ENCODE peak calls at places on chromosomes 16 and 17, in ten cellular contexts. S, M, F, R, I, X, U, P, C and Y are unnamed samples. For H3K9me3, the result is how much of the 10 kb centered on the place peaks cover.

GRCh38 chr17:44787271-44787940 is 28.6 kb downstream of the ADAM11 start:
- DNase-seq in I (no peak), U (no peak), C (no peak), F (no peak), S (peak), X (no peak), P (no peak), M (no peak), R (no peak), Y (peak)

GRCh38 chr16:79415983-79416641 is 184.4 kb downstream of the MAF start:
- DNase-seq in P (no peak), U (no peak), M (no peak), I (no peak), F (no peak), R (peak), X (no peak), S (no peak), C (no peak), Y (no peak)

GRCh38 chr17:81108220-81108619 is 57.1 kb upstream of the PVALEF start:
- DNase-seq in U (no peak), X (no peak), I (no peak), F (no peak), C (no peak), S (no peak), R (no peak), P (no peak), M (no peak), Y (no peak)

GRCh38 chr17:33628500-33629336 is 335.6 kb upstream of the ASIC2 start:
- DNase-seq in X (no peak), M (no peak), P (no peak), S (no peak), C (no peak), U (peak), F (no peak), R (no peak), I (no peak), Y (no peak)

GRCh38 chr16:23302045-23302956 is at the start of gene SCNN1B:
- DNase-seq in I (no peak), R (no peak), C (peak), U (no peak), S (peak), P (no peak), M (peak), F (no peak), X (no peak), Y (no peak)

GRCh38 chr17:2965621-2966275 is 97.7 kb downstream of the OR1D5 start:
- DNase-seq in I (no peak), P (no peak), S (no peak), X (peak), M (peak), F (no peak), C (peak), R (peak), U (no peak), Y (no peak)

GRCh38 chr17:34499576-34499975 is 79.8 kb upstream of the TMEM132E start:
- DNase-seq in C (no peak), U (no peak), S (no peak), F (no peak), R (no peak), M (no peak), P (no peak), I (no peak), X (peak), Y (no peak)

GRCh38 chr17:1754430-1755112 is 7.3 kb upstream of the SERPINF1 start:
- DNase-seq in I (no peak), M (no peak), U (no peak), P (no peak), S (no peak), F (no peak), X (no peak), C (no peak), R (no peak), Y (no peak)

GRCh38 chr17:31495049-31495885 is 103.8 kb downstream of the RAB11FIP4 start:
- DNase-seq in I (no peak), X (no peak), P (no peak), F (no peak), C (peak), M (no peak), R (no peak), S (peak), U (no peak), Y (peak)

GRCh38 chr17:41977991-41978390 is 11.4 kb downstream of the CNP start:
- DNase-seq in U (no peak), P (no peak), M (peak), C (peak), R (no peak), I (no peak), X (no peak), S (no peak), F (no peak), Y (peak)

GRCh38 chr17:62859146-62859545 is 51.0 kb upstream of the MARCHF10 start:
- DNase-seq in S (no peak), I (peak), F (no peak), R (no peak), X (peak), C (no peak), U (no peak), P (no peak), M (no peak), Y (no peak)

GRCh38 chr17:68640601-68641000 is 39.4 kb upstream of the FAM20A start:
- DNase-seq in M (no peak), P (no peak), F (no peak), I (no peak), R (no peak), S (no peak), U (no peak), C (no peak), X (no peak), Y (no peak)

GRCh38 chr16:3938471-3938842 is 57.9 kb upstream of the CREBBP start:
- DNase-seq in S (no peak), M (no peak), U (no peak), P (no peak), X (no peak), R (no peak), F (no peak), I (no peak), C (no peak), Y (no peak)

GRCh38 chr17:13753151-13753550 is 151.4 kb upstream of the HS3ST3A1 start:
- DNase-seq in F (no peak), M (no peak), S (no peak), P (no peak), U (no peak), I (no peak), C (no peak), R (no peak), X (no peak), Y (no peak)

GRCh38 chr16:89009343-89010209 is 32.6 kb upstream of the CBFA2T3 start:
- DNase-seq in R (peak), F (no peak), I (no peak), P (no peak), C (peak), X (no peak), M (no peak), S (no peak), U (no peak), Y (peak)

GRCh38 chr16:23374721-23375120 is 72.6 kb downstream of the SCNN1B start:
- DNase-seq in S (peak), F (no peak), C (peak), M (no peak), P (no peak), R (no peak), X (no peak), U (no peak), I (no peak), Y (peak)

GRCh38 chr17:11553135-11553534 is 45.1 kb upstream of the DNAH9 start:
- DNase-seq in F (no peak), C (no peak), U (no peak), S (no peak), P (no peak), R (no peak), M (no peak), X (no peak), I (no peak), Y (no peak)

GRCh38 chr17:63439682-63440081 is 6.4 kb downstream of the CYB561 start:
- DNase-seq in I (no peak), M (no peak), U (no peak), F (peak), P (no peak), C (no peak), X (peak), S (no peak), R (no peak), Y (no peak)

GRCh38 chr17:68718924-68719323 is 117.8 kb upstream of the FAM20A start:
- DNase-seq in F (no peak), U (no peak), I (no peak), P (no peak), C (no peak), S (no peak), X (no peak), R (no peak), M (no peak), Y (no peak)

GRCh38 chr17:45385331-45385997 is 47.2 kb downstream of the ARHGAP27 start:
- DNase-seq in R (peak), P (peak), X (peak), S (peak), U (peak), M (peak), F (peak), I (peak), C (peak), Y (peak)

GRCh38 chr16:84700518-84701277 is 898 bp downstream of the USP10 start:
- DNase-seq in F (peak), U (no peak), X (peak), M (peak), P (no peak), I (no peak), S (peak), R (no peak), C (peak), Y (no peak)

GRCh38 chr17:40582328-40582901 is 17.1 kb upstream of the CCR7 start:
- DNase-seq in U (peak), P (no peak), X (no peak), I (peak), M (peak), R (no peak), F (no peak), C (peak), S (no peak), Y (peak)

GRCh38 chr17:14297161-14297851 is 3.6 kb upstream of the HS3ST3B1 start:
- DNase-seq in R (no peak), I (no peak), P (peak), U (peak), M (no peak), X (no peak), S (no peak), C (no peak), F (no peak), Y (peak)

GRCh38 chr16:23148513-23149266 is 562 bp downstream of the USP31 start:
- DNase-seq in F (peak), S (peak), R (peak), I (peak), C (peak), X (peak), U (peak), P (peak), M (peak), Y (peak)

GRCh38 chr17:42519546-42520444 is 16.2 kb upstream of the NAGLU start:
- DNase-seq in X (peak), I (peak), U (peak), M (peak), R (peak), C (peak), S (peak), F (peak), P (peak), Y (peak)

GRCh38 chr16:80931985-80932720 is 74.5 kb downstream of the CMC2 start:
- DNase-seq in P (peak), M (peak), R (peak), X (peak), U (peak), F (peak), S (peak), I (peak), C (peak), Y (no peak)
- TF ChIP-seq CTCF in P (peak), M (no peak), R (no peak), X (no peak), U (no peak), F (no peak), S (no peak), I (no peak), C (no peak), Y (no peak)

DNA sequence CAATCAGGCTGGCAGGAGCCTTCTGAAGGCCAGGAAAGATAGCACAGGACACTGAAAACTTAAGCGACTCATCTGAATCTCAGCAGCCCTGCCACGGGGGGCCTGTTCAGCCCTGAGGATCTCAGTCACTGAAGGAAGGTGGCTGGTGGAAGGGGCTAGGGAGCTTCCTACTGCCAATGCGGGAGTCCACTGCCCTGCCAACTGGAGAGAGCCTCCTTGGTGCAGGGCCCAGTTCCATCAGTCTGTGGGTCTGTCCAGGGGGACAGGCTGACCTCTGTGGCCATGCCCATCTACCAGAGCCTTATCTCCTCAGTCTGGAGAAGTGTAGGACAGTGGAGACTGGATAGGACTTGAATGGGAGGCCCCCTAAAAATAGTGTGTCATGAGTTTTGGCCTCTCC is 1851.6 kb downstream of the TP53TG3F start:
- DNase-seq in X (no peak), U (no peak), R (no peak), F (no peak), S (no peak), P (no peak), I (no peak), M (no peak), C (no peak), Y (no peak)
- H3K9me3 ChIP-seq in X (under half), U (under half), R (under half), F (under half), S (under half), P (half or more), I (under half), M (under half), C (under half), Y (half or more)

DNA sequence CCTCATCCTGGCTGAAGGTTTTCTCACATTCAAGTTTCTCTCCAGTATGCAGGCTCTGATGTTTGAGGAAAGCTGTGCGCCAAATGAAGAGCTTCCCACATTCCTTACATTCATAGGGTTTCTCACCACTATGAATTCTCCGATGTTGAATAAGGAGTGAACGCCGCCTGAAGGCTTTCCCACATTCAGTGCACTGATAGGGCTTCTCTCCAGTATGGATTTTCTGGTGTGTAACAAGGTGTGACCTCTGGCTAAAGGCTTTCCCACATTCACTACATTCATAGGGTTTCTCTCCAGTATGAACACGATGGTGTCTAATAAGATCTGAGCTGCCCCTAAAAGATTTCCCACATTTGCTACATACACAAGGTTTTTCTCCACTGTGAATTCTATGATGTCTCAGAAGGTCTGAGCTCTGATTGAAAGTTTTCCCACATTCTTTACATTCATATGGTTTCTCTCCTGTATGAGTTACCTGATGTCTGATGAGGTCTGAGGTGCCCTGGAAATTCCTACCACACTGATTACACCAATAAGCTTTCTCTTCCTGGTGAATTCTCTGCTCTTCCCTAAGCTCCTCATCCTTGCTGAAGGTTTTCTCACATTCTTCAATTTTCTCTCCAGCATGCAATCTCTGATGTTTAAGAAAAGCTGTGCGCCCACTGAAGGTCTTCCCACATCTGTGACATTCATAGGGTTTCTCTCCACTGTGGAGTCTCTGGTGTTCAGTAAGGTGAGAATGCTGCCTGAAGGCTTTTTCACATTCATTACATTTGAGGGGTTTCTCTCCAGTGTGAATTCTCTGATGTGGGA is 8.9 kb downstream of the ZNF594 start:
- DNase-seq in P (no peak), F (no peak), I (no peak), C (no peak), U (no peak), S (no peak), R (no peak), M (no peak), X (no peak), Y (no peak)
- H3K4me3 ChIP-seq in P (no peak), F (no peak), I (no peak), C (no peak), U (no peak), S (no peak), R (no peak), M (no peak), X (no peak), Y (no peak)

GRCh38 chr17:72590882-72591499 is 470.2 kb downstream of the SOX9 start:
- DNase-seq in X (no peak), P (no peak), U (no peak), I (no peak), F (no peak), R (no peak), M (no peak), C (no peak), S (peak), Y (no peak)

GRCh38 chr17:72592242-72592966 is 471.6 kb downstream of the SOX9 start:
- DNase-seq in X (peak), M (peak), P (peak), S (peak), F (peak), I (no peak), C (peak), U (peak), R (no peak), Y (no peak)

GRCh38 chr17:72591500-72592241 is 470.9 kb downstream of the SOX9 start:
- DNase-seq in C (no peak), F (no peak), S (peak), U (no peak), X (no peak), R (no peak), M (no peak), P (peak), I (no peak), Y (no peak)

GRCh38 chr17:72592967-72593325 is 472.1 kb downstream of the SOX9 start:
- DNase-seq in X (no peak), U (no peak), I (no peak), S (no peak), R (no peak), P (no peak), F (no peak), M (no peak), C (no peak), Y (no peak)

GRCh38 chr17:72594248-72594647 is 473.4 kb downstream of the SOX9 start:
- DNase-seq in U (no peak), R (no peak), I (no peak), P (no peak), S (no peak), M (no peak), C (no peak), X (no peak), F (no peak), Y (no peak)
- TF ChIP-seq CTCF in U (no peak), R (no peak), I (no peak), P (no peak), S (no peak), M (no peak), C (no peak), X (no peak), F (no peak), Y (no peak)

DNA sequence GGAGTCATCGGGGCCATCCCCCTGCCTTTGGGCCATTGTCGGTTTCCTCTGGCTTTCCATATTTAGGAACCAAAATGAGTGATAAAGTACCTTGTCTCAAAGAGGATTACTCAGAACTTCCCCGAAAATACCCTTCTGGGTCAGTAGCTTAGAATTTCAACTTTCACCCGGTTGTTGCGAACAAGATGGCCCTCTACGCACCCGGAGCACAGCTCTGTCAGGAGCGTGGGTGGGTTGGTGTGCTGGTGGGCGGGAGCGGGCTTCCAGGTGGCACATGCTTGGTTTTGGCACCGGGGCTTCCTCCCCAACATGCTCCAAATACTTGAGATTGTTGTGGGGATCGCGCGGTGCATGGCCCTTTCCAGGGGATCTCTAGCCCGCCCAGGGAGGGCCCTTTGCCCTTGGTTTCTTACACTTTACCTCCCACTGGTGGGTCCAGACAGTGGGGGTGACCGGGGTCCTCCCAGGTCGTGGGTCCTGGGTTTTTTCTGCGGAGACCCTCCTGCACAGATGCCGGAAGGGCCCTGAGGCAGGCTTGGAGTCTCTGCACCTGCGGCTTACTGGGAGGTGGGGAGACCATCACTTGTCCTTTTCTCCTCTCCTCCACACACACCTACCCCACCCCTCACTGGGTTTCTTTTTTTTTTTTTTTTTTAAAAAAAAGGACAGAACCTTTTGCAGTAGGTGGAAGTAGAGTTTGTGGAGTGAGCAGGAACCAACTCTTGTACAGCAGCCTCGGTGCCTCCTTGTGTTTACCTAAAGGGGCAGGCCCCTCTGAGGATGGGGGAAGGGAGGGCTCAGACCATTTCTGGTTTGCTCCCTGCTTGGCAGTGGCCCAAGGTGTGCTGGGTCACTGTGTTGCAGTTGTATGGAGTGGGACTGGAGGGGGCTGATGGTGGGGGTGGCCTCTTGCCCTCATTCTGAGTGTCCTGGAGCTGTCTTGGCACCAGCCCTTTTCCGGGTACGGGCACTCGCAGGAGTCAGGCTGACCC is 142.1 kb downstream of the SEC14L1 start:
- DNase-seq in F (no peak), S (peak), U (no peak), C (peak), M (peak), I (no peak), X (peak), R (no peak), P (peak), Y (no peak)
- H3K9me3 ChIP-seq in F (under half), S (under half), U (under half), C (under half), M (under half), I (under half), X (under half), R (under half), P (under half), Y (under half)

GRCh38 chr17:39134878-39135277 is 16.6 kb downstream of the PLXDC1 start:
- DNase-seq in P (no peak), U (no peak), X (peak), R (no peak), I (no peak), F (no peak), C (no peak), S (no peak), M (no peak), Y (no peak)

GRCh38 chr17:39125143-39125875 is 26.1 kb downstream of the PLXDC1 start:
- DNase-seq in S (no peak), X (no peak), I (no peak), P (no peak), M (no peak), U (no peak), F (no peak), C (no peak), R (no peak), Y (no peak)

GRCh38 chr17:39132192-39132600 is 19.2 kb downstream of the PLXDC1 start:
- DNase-seq in P (no peak), M (no peak), F (peak), I (peak), C (no peak), R (no peak), S (no peak), U (no peak), X (peak), Y (no peak)

DNA sequence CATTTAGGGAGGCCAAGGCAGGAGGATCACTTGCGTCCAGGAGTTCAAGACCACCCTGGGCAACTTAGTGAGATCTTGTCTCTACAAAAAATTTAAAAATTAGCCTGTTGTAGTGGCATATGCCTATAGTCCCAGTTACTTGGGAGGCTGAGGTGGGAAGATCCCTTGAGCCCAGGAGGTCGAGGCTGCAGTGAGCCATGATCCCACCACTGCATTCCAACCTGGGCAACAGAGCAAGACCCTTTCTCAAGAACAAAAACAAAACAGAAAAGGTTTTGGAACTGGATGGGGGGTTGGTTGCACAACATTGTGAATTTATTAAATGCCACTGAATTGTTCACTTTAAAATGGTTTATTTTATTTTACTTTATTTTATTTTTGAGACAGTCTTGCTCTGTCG is 21.2 kb downstream of the PLXDC1 start:
- DNase-seq in F (no peak), U (no peak), M (no peak), C (no peak), P (no peak), R (no peak), S (no peak), X (no peak), I (no peak), Y (no peak)
- H3K4me3 ChIP-seq in F (no peak), U (no peak), M (no peak), C (no peak), P (no peak), R (no peak), S (no peak), X (no peak), I (no peak), Y (no peak)

GRCh38 chr16:6345090-6345489 is 987.6 kb upstream of the RBFOX1 start:
- DNase-seq in I (no peak), M (no peak), R (no peak), P (no peak), F (no peak), U (no peak), X (no peak), C (no peak), S (no peak), Y (no peak)
- TF ChIP-seq CTCF in I (no peak), M (no peak), R (no peak), P (no peak), F (no peak), U (no peak), X (no peak), C (peak), S (no peak), Y (no peak)

GRCh38 chr16:5466551-5466950 is 369.0 kb upstream of the EEF2KMT start:
- DNase-seq in F (no peak), C (no peak), U (no peak), R (no peak), P (no peak), S (no peak), X (no peak), I (no peak), M (no peak), Y (no peak)
- H3K9me3 ChIP-seq in F (under half), C (under half), U (under half), R (under half), P (under half), S (under half), X (under half), I (under half), M (under half), Y (under half)